ENCODE peak calls at places on chromosomes 16 and 17, in eight cellular contexts. X is Jurkat, Clone E6-1; Z is CD8-positive, alpha-beta T cell; C is dermis blood vessel endothelial cell; V is AG10803; U is bronchial epithelial cell; J is NCI-H1105; Y is globus pallidus. N is an unnamed sample.

GRCh38 chr17:35079547-35079946 is 16.0 kb upstream of the RFFL start:
- DNase-seq in X (no peak), Z (no peak), C (no peak), V (no peak), U (peak), J (no peak), Y (no peak), N (no peak)

GRCh38 chr17:37699285-37699973 is 45.4 kb downstream of the HNF1B start:
- DNase-seq in X (no peak), Z (no peak), C (no peak), V (peak), U (peak), J (no peak), Y (no peak), N (no peak)

GRCh38 chr17:57855391-57856035 is 5.7 kb upstream of the MRPS23 start:
- DNase-seq in X (no peak), Z (no peak), C (no peak), V (no peak), U (no peak), J (no peak), Y (no peak), N (no peak)

GRCh38 chr16:48591976-48592375 is 18.0 kb downstream of the N4BP1 start:
- DNase-seq in X (no peak), Z (no peak), C (no peak), V (no peak), U (no peak), J (no peak), Y (no peak), N (no peak)

GRCh38 chr17:37608369-37609169 is 649 bp downstream of the SYNRG start:
- DNase-seq in X (peak), Z (no peak), C (peak), V (peak), U (peak), J (peak), Y (peak), N (peak)

GRCh38 chr17:43418441-43419374 is 19.9 kb downstream of the ARL4D start:
- DNase-seq in X (no peak), Z (no peak), C (peak), V (peak), U (peak), J (peak), Y (no peak), N (no peak)

GRCh38 chr16:56408379-56409098 is 16.8 kb downstream of the AMFR start:
- DNase-seq in X (no peak), Z (no peak), C (no peak), V (no peak), U (peak), J (no peak), Y (no peak), N (no peak)

GRCh38 chr17:79005063-79005861 is 4.3 kb downstream of the CANT1 start:
- DNase-seq in X (peak), Z (peak), C (peak), V (no peak), U (peak), J (peak), Y (no peak), N (no peak)

GRCh38 chr17:4667166-4667565 is 25.7 kb upstream of the ALOX15 start:
- DNase-seq in X (no peak), Z (no peak), C (no peak), V (no peak), U (no peak), J (no peak), Y (no peak), N (no peak)

GRCh38 chr17:47776330-47777197 is 43.5 kb downstream of the TBX21 start:
- DNase-seq in X (peak), Z (peak), C (peak), V (peak), U (peak), J (peak), Y (peak), N (peak)

GRCh38 chr17:61000911-61001310 is 323.3 kb downstream of the BCAS3 start:
- DNase-seq in X (no peak), Z (no peak), C (peak), V (peak), U (no peak), J (no peak), Y (no peak), N (no peak)

GRCh38 chr17:4134756-4135155 is 8.1 kb downstream of the ZZEF1 start:
- DNase-seq in X (no peak), Z (no peak), C (no peak), V (no peak), U (no peak), J (no peak), Y (no peak), N (no peak)

GRCh38 chr16:66521951-66522771 is 27.8 kb downstream of the TK2 start:
- DNase-seq in X (peak), Z (peak), C (peak), V (peak), U (peak), J (no peak), Y (no peak), N (peak)

GRCh38 chr17:70636517-70637133 is 467.3 kb downstream of the KCNJ2 start:
- DNase-seq in X (peak), Z (no peak), C (peak), V (peak), U (peak), J (peak), Y (peak), N (no peak)

GRCh38 chr17:41324180-41325075 is 8.9 kb upstream of the KRTAP17-1 start:
- DNase-seq in X (no peak), Z (peak), C (peak), V (no peak), U (peak), J (no peak), Y (no peak), N (no peak)

GRCh38 chr16:989354-989814 is 7.8 kb downstream of the SOX8 start:
- DNase-seq in X (no peak), Z (no peak), C (no peak), V (no peak), U (no peak), J (no peak), Y (peak), N (no peak)

GRCh38 chr17:42135664-42136653 is 13.4 kb downstream of the HSPB9 start:
- DNase-seq in X (no peak), Z (no peak), C (peak), V (peak), U (peak), J (no peak), Y (no peak), N (no peak)

GRCh38 chr16:83615131-83615530 is 192.6 kb upstream of the HSBP1 start:
- DNase-seq in X (no peak), Z (no peak), C (no peak), V (peak), U (no peak), J (no peak), Y (no peak), N (no peak)

GRCh38 chr17:50219939-50220465 is 18.6 kb upstream of the COL1A1 start:
- DNase-seq in X (no peak), Z (no peak), C (no peak), V (peak), U (peak), J (no peak), Y (no peak), N (no peak)

GRCh38 chr16:31216116-31216469 is 842 bp downstream of the PYDC1 start:
- DNase-seq in X (no peak), Z (no peak), C (no peak), V (no peak), U (no peak), J (no peak), Y (no peak), N (no peak)

GRCh38 chr16:17318200-17318599 is 152.6 kb downstream of the XYLT1 start:
- DNase-seq in X (no peak), Z (no peak), C (no peak), V (peak), U (no peak), J (no peak), Y (no peak), N (no peak)

GRCh38 chr16:59324462-59324861 is 590.3 kb upstream of the GOT2 start:
- DNase-seq in X (no peak), Z (no peak), C (no peak), V (no peak), U (peak), J (no peak), Y (no peak), N (no peak)

GRCh38 chr16:46690281-46691178 is 1.1 kb downstream of the ORC6 start:
- DNase-seq in X (no peak), Z (no peak), C (peak), V (peak), U (no peak), J (no peak), Y (no peak), N (no peak)

GRCh38 chr17:82217530-82218204 is 5.0 kb upstream of the CCDC57 start:
- DNase-seq in X (no peak), Z (no peak), C (peak), V (peak), U (peak), J (no peak), Y (no peak), N (no peak)

GRCh38 chr17:77807746-77808441 is 150.6 kb upstream of the TNRC6C start:
- DNase-seq in X (no peak), Z (no peak), C (no peak), V (no peak), U (no peak), J (no peak), Y (no peak), N (no peak)

GRCh38 chr17:63491976-63492575 is 15.2 kb downstream of the ACE start:
- DNase-seq in X (no peak), Z (no peak), C (no peak), V (no peak), U (no peak), J (no peak), Y (no peak), N (no peak)

GRCh38 chr17:35341465-35341992 is 31.9 kb downstream of the SLFN11 start:
- DNase-seq in X (peak), Z (no peak), C (peak), V (no peak), U (no peak), J (no peak), Y (no peak), N (no peak)

GRCh38 chr17:56653877-56654276 is 60.4 kb downstream of the NOG start:
- DNase-seq in X (peak), Z (peak), C (peak), V (peak), U (peak), J (peak), Y (no peak), N (peak)

GRCh38 chr17:43406676-43407645 is 8.2 kb downstream of the ARL4D start:
- DNase-seq in X (no peak), Z (no peak), C (no peak), V (peak), U (peak), J (no peak), Y (no peak), N (no peak)

GRCh38 chr16:89343501-89344291 is 126.2 kb downstream of the ZNF778 start:
- DNase-seq in X (no peak), Z (no peak), C (no peak), V (peak), U (peak), J (no peak), Y (no peak), N (no peak)

GRCh38 chr17:68346448-68346847 is 55.2 kb downstream of the ARSG start:
- DNase-seq in X (peak), Z (peak), C (no peak), V (no peak), U (no peak), J (no peak), Y (peak), N (peak)

GRCh38 chr17:77363821-77364361 is 223.1 kb downstream of the SEC14L1 start:
- DNase-seq in X (no peak), Z (peak), C (peak), V (no peak), U (no peak), J (no peak), Y (no peak), N (no peak)

GRCh38 chr17:1474402-1475189 is 17.9 kb downstream of the MYO1C start:
- DNase-seq in X (no peak), Z (no peak), C (peak), V (no peak), U (no peak), J (no peak), Y (no peak), N (no peak)